ENCODE peak calls at places on chromosome 12, in ten cellular contexts. One of them, this sample, is unnamed.

GRCh38 chr12:132561784-132562156 is 48.6 kb downstream of the LRCOL1 start:
- DNase-seq in fibroblast of the conjunctiva: no peak
- DNase-seq in stimulated activated CD4-positive, alpha-beta T cell treated with anti-CD3 and anti-CD28 coated beads, Interleukin-2, amount 100 ng/mL, for 48 hours: no peak
- DNase-seq in A673: peak
- DNase-seq in GM12892: peak
- DNase-seq in fibroblast of pulmonary artery: no peak
- DNase-seq in astrocyte of the spinal cord: no peak
- DNase-seq in HTR-8/SVneo: peak
- DNase-seq in cardiac fibroblast: no peak
- DNase-seq in Calu3: peak
- DNase-seq in this sample: no peak

GRCh38 chr12:4700621-4701026 is 19.6 kb upstream of the GALNT8 start:
- DNase-seq in GM12892: no peak
- DNase-seq in astrocyte of the spinal cord: peak
- DNase-seq in A673: no peak
- DNase-seq in fibroblast of pulmonary artery: peak
- DNase-seq in HTR-8/SVneo: no peak
- DNase-seq in Calu3: no peak
- DNase-seq in stimulated activated CD4-positive, alpha-beta T cell treated with anti-CD3 and anti-CD28 coated beads, Interleukin-2, amount 100 ng/mL, for 48 hours: no peak
- DNase-seq in cardiac fibroblast: peak
- DNase-seq in fibroblast of the conjunctiva: no peak
- DNase-seq in this sample: peak

GRCh38 chr12:105820407-105821140 is 318.2 kb downstream of the NUAK1 start:
- DNase-seq in fibroblast of the conjunctiva: peak
- DNase-seq in astrocyte of the spinal cord: peak
- DNase-seq in Calu3: no peak
- DNase-seq in cardiac fibroblast: peak
- DNase-seq in stimulated activated CD4-positive, alpha-beta T cell treated with anti-CD3 and anti-CD28 coated beads, Interleukin-2, amount 100 ng/mL, for 48 hours: no peak
- DNase-seq in HTR-8/SVneo: no peak
- DNase-seq in GM12892: no peak
- DNase-seq in A673: no peak
- DNase-seq in fibroblast of pulmonary artery: peak
- DNase-seq in this sample: no peak

GRCh38 chr12:122984612-122985358 is 4.3 kb downstream of the ARL6IP4 start:
- DNase-seq in astrocyte of the spinal cord: no peak
- DNase-seq in stimulated activated CD4-positive, alpha-beta T cell treated with anti-CD3 and anti-CD28 coated beads, Interleukin-2, amount 100 ng/mL, for 48 hours: no peak
- DNase-seq in Calu3: no peak
- DNase-seq in cardiac fibroblast: peak
- DNase-seq in fibroblast of the conjunctiva: no peak
- DNase-seq in GM12892: no peak
- DNase-seq in A673: no peak
- DNase-seq in fibroblast of pulmonary artery: no peak
- DNase-seq in HTR-8/SVneo: no peak
- DNase-seq in this sample: no peak

GRCh38 chr12:94267907-94268575 is 119.7 kb downstream of the PLXNC1 start:
- DNase-seq in astrocyte of the spinal cord: no peak
- DNase-seq in A673: no peak
- DNase-seq in Calu3: no peak
- DNase-seq in GM12892: no peak
- DNase-seq in cardiac fibroblast: peak
- DNase-seq in fibroblast of the conjunctiva: no peak
- DNase-seq in stimulated activated CD4-positive, alpha-beta T cell treated with anti-CD3 and anti-CD28 coated beads, Interleukin-2, amount 100 ng/mL, for 48 hours: no peak
- DNase-seq in fibroblast of pulmonary artery: no peak
- DNase-seq in HTR-8/SVneo: no peak
- DNase-seq in this sample: no peak

GRCh38 chr12:71440393-71441349 is 1.1 kb downstream of the LGR5 start:
- DNase-seq in stimulated activated CD4-positive, alpha-beta T cell treated with anti-CD3 and anti-CD28 coated beads, Interleukin-2, amount 100 ng/mL, for 48 hours: no peak
- DNase-seq in GM12892: no peak
- DNase-seq in astrocyte of the spinal cord: no peak
- DNase-seq in Calu3: peak
- DNase-seq in A673: peak
- DNase-seq in fibroblast of pulmonary artery: peak
- DNase-seq in fibroblast of the conjunctiva: no peak
- DNase-seq in cardiac fibroblast: peak
- DNase-seq in HTR-8/SVneo: no peak
- DNase-seq in this sample: no peak

GRCh38 chr12:108629824-108630476 is 3.7 kb downstream of the SELPLG start:
- DNase-seq in astrocyte of the spinal cord: peak
- DNase-seq in fibroblast of pulmonary artery: peak
- DNase-seq in HTR-8/SVneo: peak
- DNase-seq in A673: no peak
- DNase-seq in cardiac fibroblast: peak
- DNase-seq in stimulated activated CD4-positive, alpha-beta T cell treated with anti-CD3 and anti-CD28 coated beads, Interleukin-2, amount 100 ng/mL, for 48 hours: peak
- DNase-seq in Calu3: no peak
- DNase-seq in fibroblast of the conjunctiva: no peak
- DNase-seq in GM12892: no peak
- DNase-seq in this sample: no peak

GRCh38 chr12:121668750-121669524 is 517 bp downstream of the MORN3 start:
- DNase-seq in fibroblast of the conjunctiva: no peak
- DNase-seq in fibroblast of pulmonary artery: peak
- DNase-seq in cardiac fibroblast: peak
- DNase-seq in Calu3: peak
- DNase-seq in stimulated activated CD4-positive, alpha-beta T cell treated with anti-CD3 and anti-CD28 coated beads, Interleukin-2, amount 100 ng/mL, for 48 hours: peak
- DNase-seq in A673: peak
- DNase-seq in GM12892: no peak
- DNase-seq in HTR-8/SVneo: no peak
- DNase-seq in astrocyte of the spinal cord: no peak
- DNase-seq in this sample: peak

GRCh38 chr12:121391619-121392324 is 8.1 kb upstream of the RNF34 start:
- DNase-seq in cardiac fibroblast: peak
- DNase-seq in astrocyte of the spinal cord: no peak
- DNase-seq in HTR-8/SVneo: peak
- DNase-seq in fibroblast of pulmonary artery: peak
- DNase-seq in A673: peak
- DNase-seq in Calu3: no peak
- DNase-seq in fibroblast of the conjunctiva: peak
- DNase-seq in stimulated activated CD4-positive, alpha-beta T cell treated with anti-CD3 and anti-CD28 coated beads, Interleukin-2, amount 100 ng/mL, for 48 hours: peak
- DNase-seq in GM12892: no peak
- DNase-seq in this sample: no peak

GRCh38 chr12:91140660-91141045 is 29.4 kb upstream of the LUM start:
- DNase-seq in stimulated activated CD4-positive, alpha-beta T cell treated with anti-CD3 and anti-CD28 coated beads, Interleukin-2, amount 100 ng/mL, for 48 hours: no peak
- DNase-seq in Calu3: no peak
- DNase-seq in fibroblast of pulmonary artery: peak
- DNase-seq in GM12892: no peak
- DNase-seq in fibroblast of the conjunctiva: peak
- DNase-seq in HTR-8/SVneo: no peak
- DNase-seq in astrocyte of the spinal cord: no peak
- DNase-seq in A673: no peak
- DNase-seq in cardiac fibroblast: peak
- DNase-seq in this sample: no peak

GRCh38 chr12:124422142-124422569 is 127.3 kb downstream of the RFLNA start:
- DNase-seq in stimulated activated CD4-positive, alpha-beta T cell treated with anti-CD3 and anti-CD28 coated beads, Interleukin-2, amount 100 ng/mL, for 48 hours: no peak
- DNase-seq in cardiac fibroblast: peak
- DNase-seq in GM12892: no peak
- DNase-seq in A673: no peak
- DNase-seq in Calu3: peak
- DNase-seq in fibroblast of the conjunctiva: no peak
- DNase-seq in fibroblast of pulmonary artery: no peak
- DNase-seq in HTR-8/SVneo: peak
- DNase-seq in astrocyte of the spinal cord: no peak
- DNase-seq in this sample: no peak

GRCh38 chr12:116150452-116150851 is 127.0 kb downstream of the MED13L start:
- DNase-seq in HTR-8/SVneo: no peak
- DNase-seq in stimulated activated CD4-positive, alpha-beta T cell treated with anti-CD3 and anti-CD28 coated beads, Interleukin-2, amount 100 ng/mL, for 48 hours: no peak
- DNase-seq in fibroblast of pulmonary artery: no peak
- DNase-seq in fibroblast of the conjunctiva: no peak
- DNase-seq in Calu3: no peak
- DNase-seq in cardiac fibroblast: no peak
- DNase-seq in GM12892: no peak
- DNase-seq in A673: no peak
- DNase-seq in astrocyte of the spinal cord: no peak
- DNase-seq in this sample: no peak

GRCh38 chr12:27627123-27627835 is 69.0 kb upstream of the REP15 start:
- DNase-seq in HTR-8/SVneo: peak
- DNase-seq in stimulated activated CD4-positive, alpha-beta T cell treated with anti-CD3 and anti-CD28 coated beads, Interleukin-2, amount 100 ng/mL, for 48 hours: no peak
- DNase-seq in A673: no peak
- DNase-seq in Calu3: no peak
- DNase-seq in astrocyte of the spinal cord: peak
- DNase-seq in fibroblast of the conjunctiva: peak
- DNase-seq in GM12892: no peak
- DNase-seq in cardiac fibroblast: peak
- DNase-seq in fibroblast of pulmonary artery: peak
- DNase-seq in this sample: no peak

GRCh38 chr12:86914716-86915115 is 658.5 kb upstream of the MGAT4C start:
- DNase-seq in Calu3: peak
- DNase-seq in astrocyte of the spinal cord: peak
- DNase-seq in cardiac fibroblast: peak
- DNase-seq in fibroblast of pulmonary artery: peak
- DNase-seq in GM12892: no peak
- DNase-seq in HTR-8/SVneo: peak
- DNase-seq in A673: peak
- DNase-seq in stimulated activated CD4-positive, alpha-beta T cell treated with anti-CD3 and anti-CD28 coated beads, Interleukin-2, amount 100 ng/mL, for 48 hours: no peak
- DNase-seq in fibroblast of the conjunctiva: peak
- DNase-seq in this sample: peak

GRCh38 chr12:20368653-20369163 is 371 bp downstream of the PDE3A start:
- DNase-seq in GM12892: no peak
- DNase-seq in A673: peak
- DNase-seq in Calu3: peak
- DNase-seq in astrocyte of the spinal cord: peak
- DNase-seq in fibroblast of the conjunctiva: peak
- DNase-seq in HTR-8/SVneo: peak
- DNase-seq in fibroblast of pulmonary artery: peak
- DNase-seq in cardiac fibroblast: peak
- DNase-seq in stimulated activated CD4-positive, alpha-beta T cell treated with anti-CD3 and anti-CD28 coated beads, Interleukin-2, amount 100 ng/mL, for 48 hours: no peak
- DNase-seq in this sample: peak

GRCh38 chr12:105352049-105352448 is 21.6 kb downstream of the C12orf75 start:
- DNase-seq in fibroblast of the conjunctiva: no peak
- DNase-seq in Calu3: no peak
- DNase-seq in cardiac fibroblast: no peak
- DNase-seq in HTR-8/SVneo: no peak
- DNase-seq in A673: no peak
- DNase-seq in astrocyte of the spinal cord: no peak
- DNase-seq in fibroblast of pulmonary artery: no peak
- DNase-seq in stimulated activated CD4-positive, alpha-beta T cell treated with anti-CD3 and anti-CD28 coated beads, Interleukin-2, amount 100 ng/mL, for 48 hours: no peak
- DNase-seq in GM12892: no peak
- DNase-seq in this sample: no peak

GRCh38 chr12:77433799-77434198 is 368.4 kb upstream of the E2F7 start:
- DNase-seq in HTR-8/SVneo: no peak
- DNase-seq in astrocyte of the spinal cord: peak
- DNase-seq in fibroblast of pulmonary artery: no peak
- DNase-seq in fibroblast of the conjunctiva: no peak
- DNase-seq in stimulated activated CD4-positive, alpha-beta T cell treated with anti-CD3 and anti-CD28 coated beads, Interleukin-2, amount 100 ng/mL, for 48 hours: no peak
- DNase-seq in Calu3: no peak
- DNase-seq in GM12892: no peak
- DNase-seq in cardiac fibroblast: no peak
- DNase-seq in A673: no peak
- DNase-seq in this sample: no peak

GRCh38 chr12:6765048-6765633 is 1.0 kb upstream of the PTMS start:
- DNase-seq in astrocyte of the spinal cord: peak
- DNase-seq in A673: no peak
- DNase-seq in cardiac fibroblast: no peak
- DNase-seq in Calu3: no peak
- DNase-seq in fibroblast of pulmonary artery: no peak
- DNase-seq in GM12892: no peak
- DNase-seq in HTR-8/SVneo: no peak
- DNase-seq in stimulated activated CD4-positive, alpha-beta T cell treated with anti-CD3 and anti-CD28 coated beads, Interleukin-2, amount 100 ng/mL, for 48 hours: no peak
- DNase-seq in fibroblast of the conjunctiva: no peak
- DNase-seq in this sample: no peak

GRCh38 chr12:24705741-24706358 is 243.1 kb downstream of the BCAT1 start:
- DNase-seq in GM12892: peak
- DNase-seq in fibroblast of pulmonary artery: peak
- DNase-seq in stimulated activated CD4-positive, alpha-beta T cell treated with anti-CD3 and anti-CD28 coated beads, Interleukin-2, amount 100 ng/mL, for 48 hours: no peak
- DNase-seq in astrocyte of the spinal cord: no peak
- DNase-seq in fibroblast of the conjunctiva: no peak
- DNase-seq in cardiac fibroblast: peak
- DNase-seq in Calu3: no peak
- DNase-seq in A673: no peak
- DNase-seq in HTR-8/SVneo: no peak
- DNase-seq in this sample: no peak

GRCh38 chr12:19542606-19543005 is 103.3 kb downstream of the AEBP2 start:
- DNase-seq in Calu3: no peak
- DNase-seq in HTR-8/SVneo: no peak
- DNase-seq in A673: no peak
- DNase-seq in stimulated activated CD4-positive, alpha-beta T cell treated with anti-CD3 and anti-CD28 coated beads, Interleukin-2, amount 100 ng/mL, for 48 hours: no peak
- DNase-seq in fibroblast of pulmonary artery: no peak
- DNase-seq in astrocyte of the spinal cord: no peak
- DNase-seq in fibroblast of the conjunctiva: no peak
- DNase-seq in GM12892: no peak
- DNase-seq in cardiac fibroblast: no peak
- DNase-seq in this sample: no peak

GRCh38 chr12:113049976-113050742 is 6.4 kb upstream of the DTX1 start:
- DNase-seq in fibroblast of the conjunctiva: no peak
- DNase-seq in cardiac fibroblast: peak
- DNase-seq in fibroblast of pulmonary artery: peak
- DNase-seq in A673: no peak
- DNase-seq in Calu3: peak
- DNase-seq in HTR-8/SVneo: peak
- DNase-seq in stimulated activated CD4-positive, alpha-beta T cell treated with anti-CD3 and anti-CD28 coated beads, Interleukin-2, amount 100 ng/mL, for 48 hours: no peak
- DNase-seq in GM12892: no peak
- DNase-seq in astrocyte of the spinal cord: no peak
- DNase-seq in this sample: no peak

GRCh38 chr12:118964988-118965387 is 16.4 kb upstream of the SRRM4 start:
- DNase-seq in cardiac fibroblast: no peak
- DNase-seq in astrocyte of the spinal cord: no peak
- DNase-seq in fibroblast of the conjunctiva: no peak
- DNase-seq in GM12892: no peak
- DNase-seq in HTR-8/SVneo: no peak
- DNase-seq in fibroblast of pulmonary artery: no peak
- DNase-seq in Calu3: no peak
- DNase-seq in A673: no peak
- DNase-seq in stimulated activated CD4-positive, alpha-beta T cell treated with anti-CD3 and anti-CD28 coated beads, Interleukin-2, amount 100 ng/mL, for 48 hours: no peak
- DNase-seq in this sample: no peak

GRCh38 chr12:40192704-40193255 is 32.0 kb upstream of the LRRK2 start:
- DNase-seq in stimulated activated CD4-positive, alpha-beta T cell treated with anti-CD3 and anti-CD28 coated beads, Interleukin-2, amount 100 ng/mL, for 48 hours: no peak
- DNase-seq in HTR-8/SVneo: no peak
- DNase-seq in A673: peak
- DNase-seq in GM12892: peak
- DNase-seq in cardiac fibroblast: no peak
- DNase-seq in fibroblast of pulmonary artery: no peak
- DNase-seq in Calu3: no peak
- DNase-seq in astrocyte of the spinal cord: no peak
- DNase-seq in fibroblast of the conjunctiva: no peak
- DNase-seq in this sample: no peak

GRCh38 chr12:85509857-85510256 is 229.8 kb downstream of the ALX1 start:
- DNase-seq in HTR-8/SVneo: no peak
- DNase-seq in Calu3: no peak
- DNase-seq in stimulated activated CD4-positive, alpha-beta T cell treated with anti-CD3 and anti-CD28 coated beads, Interleukin-2, amount 100 ng/mL, for 48 hours: no peak
- DNase-seq in fibroblast of pulmonary artery: no peak
- DNase-seq in A673: no peak
- DNase-seq in fibroblast of the conjunctiva: no peak
- DNase-seq in astrocyte of the spinal cord: peak
- DNase-seq in GM12892: no peak
- DNase-seq in cardiac fibroblast: no peak
- DNase-seq in this sample: no peak

GRCh38 chr12:92139634-92140555 is 5.8 kb downstream of the BTG1 start:
- DNase-seq in GM12892: no peak
- DNase-seq in Calu3: peak
- DNase-seq in cardiac fibroblast: no peak
- DNase-seq in fibroblast of pulmonary artery: no peak
- DNase-seq in fibroblast of the conjunctiva: no peak
- DNase-seq in stimulated activated CD4-positive, alpha-beta T cell treated with anti-CD3 and anti-CD28 coated beads, Interleukin-2, amount 100 ng/mL, for 48 hours: no peak
- DNase-seq in HTR-8/SVneo: no peak
- DNase-seq in astrocyte of the spinal cord: peak
- DNase-seq in A673: no peak
- DNase-seq in this sample: no peak

This sample was measured in neuronal stem cell.